ENCODE peak calls at places on chromosomes 7 and 10, in nine cellular contexts. Z is CD8-positive, alpha-beta memory T cell; X is HCT116; U is spleen; F is psoas muscle; M is adrenal gland; V is transverse colon; O is brain microvascular endothelial cell; L is IMR-90. J is an unnamed sample. For H3K36me3, the result is how much of the 10 kb centered on the place peaks cover.

GRCh38 chr10:113960617-113961260 is 82.9 kb upstream of the ADRB1 start:
- DNase-seq in Z (peak), X (no peak), U (no peak), F (no peak), M (no peak), V (peak), O (no peak), L (no peak), J (peak)

GRCh38 chr7:83836028-83836427 is 187.1 kb upstream of the SEMA3E start:
- DNase-seq in Z (no peak), X (no peak), U (no peak), F (no peak), M (no peak), V (no peak), O (no peak), L (no peak), J (no peak)

GRCh38 chr10:121188005-121188404 is 336.8 kb downstream of the WDR11 start:
- DNase-seq in Z (no peak), X (no peak), U (no peak), F (no peak), M (no peak), V (peak), O (no peak), L (no peak), J (no peak)

GRCh38 chr10:7407368-7408002 is 3.3 kb downstream of the SFMBT2 start:
- DNase-seq in Z (no peak), X (no peak), U (peak), F (peak), M (peak), V (no peak), O (no peak), L (no peak), J (no peak)

GRCh38 chr10:21497177-21497807 is 28.2 kb downstream of the SKIDA1 start:
- DNase-seq in Z (peak), X (peak), U (peak), F (peak), M (peak), V (peak), O (peak), L (peak), J (peak)

GRCh38 chr7:100489121-100489520 is 5.4 kb downstream of the NYAP1 start:
- DNase-seq in Z (no peak), X (no peak), U (no peak), F (no peak), M (no peak), V (no peak), O (no peak), L (no peak), J (no peak)

GRCh38 chr10:71525721-71526120 is 129.0 kb downstream of the CDH23 start:
- DNase-seq in Z (no peak), X (no peak), U (no peak), F (no peak), M (no peak), V (no peak), O (no peak), L (no peak), J (peak)

GRCh38 chr10:7211857-7212577 is 198.8 kb downstream of the SFMBT2 start:
- DNase-seq in Z (no peak), X (no peak), U (no peak), F (no peak), M (no peak), V (no peak), O (no peak), L (no peak), J (no peak)

GRCh38 chr10:35690534-35690933 is 48.4 kb upstream of the FZD8 start:
- DNase-seq in Z (no peak), X (no peak), U (no peak), F (no peak), M (no peak), V (no peak), O (no peak), L (no peak), J (no peak)

GRCh38 chr10:89904755-89905154 is 203.4 kb downstream of the KIF20B start:
- DNase-seq in Z (no peak), X (no peak), U (no peak), F (no peak), M (no peak), V (no peak), O (no peak), L (no peak), J (peak)

GRCh38 chr7:30556854-30557644 is 37.6 kb upstream of the GARS1 start:
- DNase-seq in Z (no peak), X (no peak), U (no peak), F (no peak), M (no peak), V (no peak), O (peak), L (peak), J (peak)

GRCh38 chr7:134186022-134186421 is 58.9 kb downstream of the LRGUK start:
- DNase-seq in Z (no peak), X (no peak), U (no peak), F (no peak), M (no peak), V (no peak), O (peak), L (peak), J (peak)

GRCh38 chr7:16044620-16045019 is 358.1 kb upstream of the MEOX2 start:
- DNase-seq in Z (no peak), X (no peak), U (no peak), F (no peak), M (no peak), V (no peak), O (no peak), L (no peak), J (no peak)

GRCh38 chr7:3272691-3273141 is 28.3 kb upstream of the SDK1 start:
- DNase-seq in Z (no peak), X (peak), U (no peak), F (no peak), M (peak), V (no peak), O (peak), L (peak), J (peak)

GRCh38 chr7:155769701-155770100 is 42.6 kb downstream of the SHH start:
- DNase-seq in Z (no peak), X (no peak), U (no peak), F (no peak), M (no peak), V (no peak), O (peak), L (no peak), J (no peak)

DNA sequence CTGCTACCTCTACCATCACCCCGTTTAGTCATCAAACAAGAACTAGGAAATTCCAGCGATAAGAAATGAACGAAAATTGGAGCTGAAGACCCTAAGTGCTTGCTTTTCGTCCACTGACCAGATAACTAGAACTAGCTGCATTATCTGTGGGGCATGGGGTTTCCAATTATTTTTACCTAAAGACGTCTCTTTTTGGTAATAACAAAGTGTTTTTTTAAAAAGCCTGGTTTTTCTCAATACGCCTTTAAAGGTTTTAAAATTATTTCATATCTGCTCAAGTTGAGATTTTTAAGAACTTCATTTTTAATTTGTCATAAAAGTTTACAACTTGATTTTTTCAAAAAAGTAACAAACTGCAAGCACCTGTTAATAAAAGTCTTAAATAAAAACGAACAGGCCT is 104.2 kb downstream of the GALNT11 start:
- DNase-seq in Z (no peak), X (no peak), U (no peak), F (no peak), M (no peak), V (no peak), O (no peak), L (no peak), J (no peak)
- H3K36me3 ChIP-seq in Z (under half), X (under half), U (half or more), F (under half), M (under half), V (under half), O (under half), L (half or more), J (under half)

DNA sequence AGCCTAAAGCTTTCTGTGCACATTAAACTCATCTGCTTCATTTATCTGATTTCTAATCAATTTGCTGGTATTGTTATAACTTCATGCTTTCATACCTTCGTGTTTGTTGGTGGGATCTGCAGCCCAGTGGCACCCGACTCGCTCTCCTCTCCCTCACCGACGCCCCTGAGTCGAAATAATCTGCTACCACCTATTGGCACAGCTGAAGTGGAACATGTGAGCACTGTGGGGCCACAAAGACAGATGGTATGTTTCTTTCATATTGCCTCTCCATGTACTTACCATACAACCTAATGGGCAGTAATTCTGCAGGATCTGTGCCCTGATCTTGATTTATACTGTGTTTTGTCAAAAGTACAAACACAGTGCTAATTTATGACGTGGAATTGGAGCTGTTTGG is 12.4 kb downstream of the DNAJC9 start:
- DNase-seq in Z (no peak), X (no peak), U (no peak), F (no peak), M (no peak), V (no peak), O (no peak), L (no peak), J (no peak)
- H3K36me3 ChIP-seq in Z (under half), X (under half), U (half or more), F (under half), M (under half), V (under half), O (under half), L (under half), J (under half)

DNA sequence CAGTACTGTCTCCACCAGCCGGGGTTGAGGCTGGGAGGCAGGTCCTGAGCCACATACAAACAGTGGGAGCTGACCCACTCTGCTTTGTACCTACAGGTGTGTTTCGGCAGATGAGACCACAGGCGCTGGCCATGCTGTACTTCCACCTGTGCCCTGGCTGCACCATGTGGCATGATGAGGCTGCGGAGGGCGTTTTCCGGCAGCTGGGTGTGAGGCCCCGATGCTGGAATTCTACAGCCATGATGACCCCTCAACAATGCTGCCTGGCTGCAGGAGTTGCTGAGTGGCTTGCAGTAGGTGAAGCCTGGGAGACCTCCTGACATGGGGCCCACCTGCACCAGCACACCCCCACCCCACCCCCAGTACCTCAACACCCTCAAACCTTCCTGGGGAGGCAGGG is 18.0 kb downstream of the IMPDH1 start:
- DNase-seq in Z (no peak), X (no peak), U (no peak), F (no peak), M (no peak), V (no peak), O (no peak), L (no peak), J (no peak)
- H3K36me3 ChIP-seq in Z (under half), X (under half), U (half or more), F (under half), M (under half), V (under half), O (under half), L (under half), J (under half)

GRCh38 chr7:36659638-36660341 is 64.5 kb downstream of the AOAH start:
- DNase-seq in Z (no peak), X (no peak), U (no peak), F (no peak), M (no peak), V (no peak), O (no peak), L (no peak), J (no peak)

GRCh38 chr7:36657031-36657660 is 67.1 kb downstream of the AOAH start:
- DNase-seq in Z (no peak), X (no peak), U (no peak), F (no peak), M (no peak), V (no peak), O (no peak), L (no peak), J (no peak)

GRCh38 chr7:36663481-36663880 is 60.8 kb downstream of the AOAH start:
- DNase-seq in Z (no peak), X (no peak), U (no peak), F (no peak), M (no peak), V (no peak), O (no peak), L (peak), J (no peak)

GRCh38 chr7:36661135-36661840 is 63.0 kb downstream of the AOAH start:
- DNase-seq in Z (no peak), X (peak), U (no peak), F (no peak), M (no peak), V (peak), O (no peak), L (peak), J (peak)

DNA sequence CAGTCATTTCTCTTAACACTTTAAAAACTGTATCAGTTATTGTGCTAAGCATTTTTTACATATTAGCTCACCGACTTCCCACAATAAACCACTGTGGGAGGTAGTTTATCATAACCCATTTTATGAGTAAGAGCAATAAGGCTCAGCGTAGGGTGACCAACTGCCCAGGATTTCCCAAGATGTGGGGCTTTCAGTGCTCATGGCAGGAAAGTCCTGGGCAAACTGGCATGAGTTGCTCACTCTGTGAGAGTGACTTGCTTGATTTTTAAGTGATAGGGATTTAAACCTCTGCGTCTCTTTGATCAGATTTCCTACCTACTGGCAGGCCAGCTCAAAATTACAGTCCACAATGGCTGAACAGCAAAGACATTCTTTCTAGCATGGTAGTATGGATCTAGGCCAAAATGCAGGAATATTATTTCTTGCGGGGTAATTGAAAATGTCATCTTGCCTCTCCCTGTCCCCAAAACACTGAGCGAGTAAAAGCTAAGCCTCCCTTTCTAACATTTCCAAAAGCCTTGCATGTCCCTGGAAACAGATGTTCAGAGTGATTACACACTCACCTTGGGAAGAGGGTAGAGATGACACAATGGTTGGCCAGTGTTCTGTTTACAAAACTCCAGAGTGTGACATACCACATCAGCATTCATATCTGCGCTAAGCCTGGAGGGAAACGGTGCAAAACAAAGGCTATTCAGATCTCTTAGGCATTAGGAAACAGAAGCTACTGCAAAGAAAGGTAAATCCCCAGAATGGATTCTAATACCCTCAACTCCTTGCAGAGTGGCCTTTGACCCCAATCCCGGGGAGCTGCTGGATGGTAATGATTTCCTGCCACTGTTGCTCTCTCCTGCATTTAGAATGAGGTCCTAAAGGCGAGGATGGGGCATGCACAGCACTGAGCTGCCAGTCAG is 65.4 kb downstream of the AOAH start:
- DNase-seq in Z (no peak), X (no peak), U (no peak), F (no peak), M (no peak), V (no peak), O (peak), L (peak), J (peak)
- H3K36me3 ChIP-seq in Z (under half), X (under half), U (under half), F (under half), M (under half), V (under half), O (under half), L (under half), J (under half)

GRCh38 chr7:148793590-148793989 is 90.5 kb downstream of the EZH2 start:
- DNase-seq in Z (no peak), X (no peak), U (no peak), F (no peak), M (no peak), V (no peak), O (no peak), L (no peak), J (no peak)
- H3K36me3 ChIP-seq in Z (half or more), X (under half), U (half or more), F (under half), M (half or more), V (half or more), O (under half), L (under half), J (under half)